ENCODE peak calls at places on chromosomes 13 and 19, in four cellular contexts. One of them, this sample, is unnamed.

GRCh38 chr19:49746206-49746958 is 16.7 kb downstream of the TSKS start:
- DNase-seq in uterus: peak
- DNase-seq in ovary: peak
- DNase-seq in thyroid gland: no peak
- DNase-seq in this sample: peak

GRCh38 chr19:51364200-51365106 is 1.7 kb downstream of the ETFB start:
- DNase-seq in uterus: no peak
- DNase-seq in ovary: no peak
- DNase-seq in thyroid gland: no peak
- DNase-seq in this sample: no peak

GRCh38 chr13:76735641-76736040 is 150.6 kb downstream of the KCTD12 start:
- DNase-seq in uterus: no peak
- DNase-seq in ovary: no peak
- DNase-seq in thyroid gland: no peak
- DNase-seq in this sample: no peak

GRCh38 chr19:14048439-14049153 is 13.3 kb downstream of the PALM3 start:
- DNase-seq in uterus: no peak
- DNase-seq in ovary: no peak
- DNase-seq in thyroid gland: peak
- DNase-seq in this sample: peak

GRCh38 chr13:42804244-42804868 is 23.0 kb downstream of the FAM216B start:
- DNase-seq in uterus: no peak
- DNase-seq in ovary: no peak
- DNase-seq in thyroid gland: no peak
- DNase-seq in this sample: no peak

GRCh38 chr13:51838235-51838846 is 6.6 kb downstream of the TMEM272 start:
- DNase-seq in uterus: no peak
- DNase-seq in ovary: no peak
- DNase-seq in thyroid gland: no peak
- DNase-seq in this sample: no peak

GRCh38 chr19:16589917-16590316 is 17.7 kb upstream of the SLC35E1 start:
- DNase-seq in uterus: no peak
- DNase-seq in ovary: no peak
- DNase-seq in thyroid gland: peak
- DNase-seq in this sample: no peak

GRCh38 chr13:113934576-113934975 is 39.3 kb downstream of the C13orf46 start:
- DNase-seq in uterus: peak
- DNase-seq in ovary: no peak
- DNase-seq in thyroid gland: no peak
- DNase-seq in this sample: no peak

GRCh38 chr19:31332096-31332495 is 17.1 kb downstream of the TSHZ3 start:
- DNase-seq in uterus: no peak
- DNase-seq in ovary: no peak
- DNase-seq in thyroid gland: no peak
- DNase-seq in this sample: no peak

DNA sequence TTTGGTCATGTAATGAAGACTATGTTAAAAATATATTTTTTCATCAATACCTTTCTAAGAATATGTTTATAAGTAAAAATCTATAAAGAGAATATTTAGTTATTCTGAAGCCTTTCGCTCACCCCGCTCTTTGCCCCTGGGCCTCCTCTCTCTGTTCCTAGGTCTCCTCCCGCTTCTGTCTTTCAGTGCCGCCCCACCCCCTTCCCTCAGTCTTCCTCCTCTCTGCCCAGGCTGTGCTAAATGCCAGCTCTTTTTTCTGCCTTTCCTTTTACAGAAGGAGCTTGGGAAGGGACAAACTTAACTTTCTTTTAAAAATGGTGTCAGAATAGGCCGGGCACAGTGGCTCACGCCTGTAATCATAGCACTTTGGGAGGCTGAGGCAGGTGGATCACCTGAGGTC is 22.8 kb downstream of the HIF3A start:
- DNase-seq in uterus: no peak
- DNase-seq in ovary: no peak
- DNase-seq in thyroid gland: no peak
- DNase-seq in this sample: no peak
- TF ChIP-seq CTCF in uterus: no peak
- TF ChIP-seq CTCF in ovary: no peak
- TF ChIP-seq CTCF in thyroid gland: no peak
- TF ChIP-seq CTCF in this sample: no peak

GRCh38 chr19:45440873-45441654 is 17.3 kb upstream of the ERCC1 start:
- DNase-seq in uterus: no peak
- DNase-seq in ovary: no peak
- DNase-seq in thyroid gland: no peak
- DNase-seq in this sample: peak
- TF ChIP-seq POLR2A in uterus: no peak
- TF ChIP-seq POLR2A in ovary: no peak
- TF ChIP-seq POLR2A in thyroid gland: no peak
- TF ChIP-seq POLR2A in this sample: no peak

GRCh38 chr13:65985632-65986031 is 1244.5 kb downstream of the PCDH9 start:
- DNase-seq in uterus: no peak
- DNase-seq in ovary: no peak
- DNase-seq in thyroid gland: no peak
- DNase-seq in this sample: peak
- TF ChIP-seq CTCF in uterus: no peak
- TF ChIP-seq CTCF in ovary: no peak
- TF ChIP-seq CTCF in thyroid gland: no peak
- TF ChIP-seq CTCF in this sample: no peak

GRCh38 chr19:55585658-55586339 is 5.2 kb upstream of the ZNF579 start:
- DNase-seq in uterus: peak
- DNase-seq in ovary: peak
- DNase-seq in thyroid gland: peak
- DNase-seq in this sample: peak
- TF ChIP-seq POLR2A in uterus: no peak
- TF ChIP-seq POLR2A in ovary: no peak
- TF ChIP-seq POLR2A in thyroid gland: no peak
- TF ChIP-seq POLR2A in this sample: no peak

DNA sequence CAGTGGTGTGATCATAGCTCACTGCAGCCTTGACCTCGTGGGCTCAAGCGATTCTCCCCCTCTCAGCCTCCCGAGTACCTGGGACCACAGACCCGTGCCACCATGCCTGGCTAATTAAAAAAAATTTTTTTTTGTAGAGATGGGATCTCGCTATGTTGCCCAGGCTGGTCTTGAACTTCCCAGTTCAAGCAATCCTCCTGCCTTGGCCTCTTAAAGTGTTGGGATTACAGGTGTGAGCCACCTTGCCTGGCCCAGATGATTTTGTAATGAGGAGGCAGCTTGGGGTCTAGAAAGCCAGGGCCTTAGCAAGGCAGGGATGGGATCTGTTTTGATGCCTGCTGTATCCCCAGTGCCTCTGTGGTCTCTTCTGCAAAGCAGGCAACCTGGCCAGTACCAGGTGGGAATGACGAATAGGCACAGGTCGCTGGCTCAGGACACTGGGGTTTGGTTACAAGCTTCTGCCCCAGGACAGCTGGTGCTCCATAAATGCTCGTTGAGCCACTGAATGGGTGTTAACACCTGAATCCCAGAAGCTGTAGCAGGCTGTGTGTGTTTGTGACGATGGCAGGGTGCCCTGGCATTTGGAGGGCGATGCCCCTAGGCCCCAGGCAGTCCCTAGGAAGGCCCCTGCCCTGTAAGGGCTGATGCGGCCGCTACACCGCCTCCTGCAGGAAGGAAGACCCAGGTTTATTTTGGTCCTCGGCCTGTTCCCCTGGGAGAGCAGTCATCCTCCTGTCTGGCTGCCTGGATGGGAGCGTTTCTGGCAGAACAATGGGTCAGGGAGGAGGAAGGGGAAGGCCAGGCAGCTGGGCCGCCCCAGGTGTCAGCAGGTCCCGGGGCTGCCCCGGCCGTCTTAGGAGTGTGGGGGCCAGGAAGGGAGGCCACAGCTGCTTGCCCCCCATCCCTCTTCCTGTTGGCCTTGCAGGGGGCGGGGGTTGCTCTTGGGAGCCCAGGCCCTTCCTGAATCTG is 8.6 kb downstream of the TNFAIP8L1 start:
- DNase-seq in uterus: peak
- DNase-seq in ovary: no peak
- DNase-seq in thyroid gland: peak
- DNase-seq in this sample: peak
- TF ChIP-seq CTCF in uterus: no peak
- TF ChIP-seq CTCF in ovary: no peak
- TF ChIP-seq CTCF in thyroid gland: no peak
- TF ChIP-seq CTCF in this sample: peak